ENCODE peak calls at places on chromosomes 4 and X, in six cellular contexts. N, T, D, A, H and S are unnamed samples.

GRCh38 chrX:30615229-30615628 is 37.7 kb upstream of the TASL start:
- DNase-seq in N (no peak), T (no peak), D (no peak), A (no peak), H (peak; percentile 35), S (no peak)

GRCh38 chr4:124018383-124019317 is 622.1 kb downstream of the SPRY1 start:
- DNase-seq in N (no peak), T (no peak), D (peak; percentile 46), A (peak; percentile 33), H (peak; percentile 81), S (no peak)

GRCh38 chrX:154411981-154412340 is 622 bp downstream of the TAFAZZIN start:
- DNase-seq in N (no peak), T (peak; percentile 32), D (peak; percentile 66), A (no peak), H (peak; percentile 28), S (peak; percentile 70)

GRCh38 chr4:147822128-147822527 is 90.2 kb downstream of the ARHGAP10 start:
- DNase-seq in N (no peak), T (no peak), D (peak; percentile 97), A (no peak), H (peak; percentile 99), S (no peak)

GRCh38 chrX:142977128-142977914 is 48.4 kb upstream of the SPANXN4 start:
- DNase-seq in N (no peak), T (no peak), D (no peak), A (peak; percentile 78), H (no peak), S (no peak)

GRCh38 chr4:8772499-8773123 is 99.0 kb downstream of the HMX1 start:
- DNase-seq in N (no peak), T (no peak), D (no peak), A (no peak), H (no peak), S (peak; percentile 79)

GRCh38 chr4:77805802-77806201 is 13.4 kb downstream of the CNOT6L start:
- DNase-seq in N (no peak), T (no peak), D (no peak), A (no peak), H (no peak), S (no peak)

GRCh38 chr4:48247142-48247877 is 22.3 kb downstream of the TEC start:
- DNase-seq in N (no peak), T (no peak), D (no peak), A (peak; percentile 51), H (peak; percentile 87), S (no peak)

GRCh38 chr4:7828011-7828720 is 111.5 kb downstream of the AFAP1 start:
- DNase-seq in N (no peak), T (no peak), D (peak; percentile 67), A (no peak), H (peak; percentile 99), S (no peak)

GRCh38 chr4:141676087-141676486 is 39.7 kb downstream of the IL15 start:
- DNase-seq in N (no peak), T (no peak), D (no peak), A (no peak), H (no peak), S (no peak)

GRCh38 chr4:88531549-88531948 is 8.0 kb upstream of the PYURF start:
- DNase-seq in N (no peak), T (no peak), D (no peak), A (no peak), H (no peak), S (no peak)

GRCh38 chr4:169270810-169271691 is at the start of gene SH3RF1:
- DNase-seq in N (no peak), T (peak; percentile 75), D (peak; percentile 91), A (no peak), H (peak; percentile 80), S (peak; percentile 85)

GRCh38 chr4:143642611-143643010 is 57.9 kb downstream of the FREM3 start:
- DNase-seq in N (no peak), T (no peak), D (no peak), A (no peak), H (no peak), S (no peak)

GRCh38 chr4:176340871-176341685 is 21.3 kb downstream of the SPCS3 start:
- DNase-seq in N (no peak), T (peak; percentile 13), D (peak; percentile 23), A (no peak), H (peak; percentile 76), S (no peak)

GRCh38 chr4:10077492-10078335 is 38.9 kb downstream of the WDR1 start:
- DNase-seq in N (no peak), T (no peak), D (no peak), A (no peak), H (no peak), S (no peak)

GRCh38 chr4:120821986-120822385 is 100.5 kb downstream of the PRDM5 start:
- DNase-seq in N (no peak), T (no peak), D (no peak), A (no peak), H (no peak), S (no peak)

GRCh38 chr4:143344774-143345173 is 8.1 kb downstream of the GAB1 start:
- DNase-seq in N (no peak), T (no peak), D (no peak), A (no peak), H (peak; percentile 60), S (no peak)

GRCh38 chr4:167233523-167234387 is 539 bp downstream of the SPOCK3 start:
- DNase-seq in N (no peak), T (peak; percentile 12), D (no peak), A (no peak), H (peak; percentile 13), S (peak; percentile 54)
- TF ChIP-seq CTCF in N (no peak), T (no peak), D (no peak), A (no peak), H (peak; percentile 20), S (no peak)

GRCh38 chrX:7586126-7586525 is 256.8 kb upstream of the VCX start:
- DNase-seq in N (peak; percentile 2), T (no peak), D (peak; percentile 9), A (no peak), H (peak; percentile 22), S (no peak)
- TF ChIP-seq CTCF in N (peak; percentile 19), T (peak; percentile 78), D (peak; percentile 32), A (peak; percentile 53), H (peak; percentile 25), S (peak; percentile 21)

DNA sequence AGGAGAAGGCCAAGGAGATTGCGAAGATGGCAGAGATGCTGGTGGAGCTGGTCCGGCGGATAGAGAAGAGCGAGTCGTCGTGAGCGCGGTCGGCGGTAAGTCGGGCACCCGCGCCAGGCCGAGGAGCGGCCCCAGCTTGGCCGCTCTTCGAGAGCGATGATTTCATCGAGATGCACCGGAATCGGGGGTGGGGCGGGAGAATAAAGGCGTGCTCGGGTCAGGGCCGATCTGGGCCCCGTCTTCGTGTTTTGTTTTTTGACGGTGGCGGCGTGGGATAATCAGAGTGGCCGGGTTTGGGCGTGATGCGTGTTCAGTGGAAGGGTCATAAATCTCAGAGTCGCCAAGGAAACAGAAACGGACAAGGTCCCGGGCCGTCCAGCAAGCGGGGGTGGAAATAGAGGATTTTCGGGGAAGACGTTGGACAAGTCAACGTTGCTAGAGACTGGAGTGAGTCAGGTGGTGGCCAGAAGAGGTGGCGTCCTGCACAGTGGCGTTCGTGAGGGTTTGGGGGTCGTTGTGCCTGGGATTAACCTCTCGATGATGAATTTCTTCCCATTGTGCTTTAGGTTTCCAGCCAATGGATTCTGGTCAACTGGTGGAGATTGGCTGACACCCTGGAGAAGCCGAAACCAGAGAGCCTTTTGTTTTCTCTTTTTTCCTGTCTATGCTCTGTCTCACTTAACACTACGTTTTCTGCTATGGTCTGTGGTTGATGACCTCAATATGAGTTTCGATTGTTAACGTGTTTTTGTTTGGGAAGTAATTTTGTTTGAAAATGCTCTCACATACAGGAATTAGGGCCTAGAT is 882 bp downstream of the MRFAP1 start:
- DNase-seq in N (no peak), T (no peak), D (peak; percentile 55), A (no peak), H (peak; percentile 37), S (peak; percentile 55)
- TF ChIP-seq CTCF in N (no peak), T (no peak), D (no peak), A (no peak), H (no peak), S (no peak)

GRCh38 chrX:131789664-131790063 is 233.4 kb upstream of the STK26 start:
- DNase-seq in N (no peak), T (no peak), D (no peak), A (no peak), H (no peak), S (no peak)

GRCh38 chrX:131778269-131779218 is 234.7 kb downstream of the OR13H1 start:
- DNase-seq in N (no peak), T (no peak), D (no peak), A (peak; percentile 82), H (peak; percentile 91), S (no peak)

GRCh38 chrX:131779313-131779712 is 235.4 kb downstream of the OR13H1 start:
- DNase-seq in N (no peak), T (no peak), D (no peak), A (no peak), H (no peak), S (no peak)

DNA sequence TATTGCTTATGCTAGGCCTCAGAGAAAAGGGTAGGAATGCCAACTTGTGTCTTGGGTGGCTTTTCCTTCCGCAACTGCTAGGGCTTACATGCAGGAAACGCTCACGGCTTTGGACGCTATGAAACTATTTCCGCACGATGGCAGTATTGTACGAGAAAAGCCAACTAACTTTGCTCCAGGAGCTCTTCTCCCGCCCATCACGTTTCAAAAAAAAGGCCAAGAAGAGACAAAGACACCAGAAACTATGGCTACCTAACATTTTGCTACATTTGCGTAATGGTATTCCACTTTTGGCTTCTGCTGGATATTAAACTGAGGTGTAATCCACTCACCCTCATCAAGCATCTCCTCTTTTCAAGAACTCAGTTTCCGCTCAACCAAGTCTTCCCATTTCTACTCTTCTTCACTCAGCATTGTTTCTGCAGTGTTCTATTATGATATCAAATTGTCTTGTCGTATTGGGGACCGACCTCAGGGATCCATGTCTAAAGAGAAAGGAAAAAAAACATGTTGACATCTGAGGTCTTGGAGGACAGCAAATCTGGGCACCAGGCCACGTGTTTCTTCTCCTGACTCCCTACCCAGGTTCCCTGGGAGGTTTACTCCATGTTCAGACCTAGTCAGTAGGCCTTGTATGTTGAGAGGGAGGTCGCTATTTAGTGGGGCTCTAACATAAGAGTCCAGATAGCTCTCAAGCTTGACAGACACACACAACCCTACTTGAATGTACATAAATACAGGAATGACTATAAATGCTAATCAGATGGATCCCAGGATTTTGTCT is 239.4 kb upstream of the STK26 start:
- DNase-seq in N (peak; percentile 92), T (no peak), D (no peak), A (peak; percentile 90), H (peak; percentile 97), S (no peak)
- TF ChIP-seq CTCF in N (peak; percentile 71), T (no peak), D (no peak), A (peak; percentile 51), H (peak; percentile 50), S (no peak)

DNA sequence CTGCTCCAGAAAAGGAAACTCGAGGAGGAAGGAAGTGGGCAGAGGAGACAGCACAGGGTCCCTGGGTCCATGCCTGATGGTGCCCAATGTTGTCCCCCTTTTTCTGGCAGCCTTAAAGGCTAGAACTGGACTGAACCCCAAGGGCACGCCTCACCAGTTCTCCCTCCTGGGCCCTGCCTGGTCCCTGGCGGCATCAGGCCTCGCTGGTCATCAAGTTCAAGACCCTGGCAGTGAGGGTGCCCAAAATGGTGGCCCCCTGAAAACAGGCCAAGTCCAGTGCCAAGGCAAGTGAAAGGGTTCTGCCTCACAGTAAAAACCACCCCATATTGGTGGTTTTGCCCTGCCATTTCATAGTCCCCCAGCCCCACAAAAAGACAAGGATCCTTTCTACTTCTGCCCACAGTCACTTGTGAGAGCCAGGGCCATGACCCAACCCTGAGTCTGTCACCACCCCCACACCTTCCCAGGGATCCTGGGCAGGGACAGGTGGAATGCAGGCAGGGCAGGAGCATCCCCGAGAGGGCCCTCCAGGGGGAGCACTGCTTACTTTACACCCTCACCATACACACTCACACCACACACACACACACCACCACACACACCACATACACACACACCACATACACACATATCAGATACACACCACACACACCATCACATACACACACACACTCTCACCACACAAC is 107.6 kb downstream of the DCTD start:
- DNase-seq in N (no peak), T (no peak), D (no peak), A (no peak), H (no peak), S (no peak)
- TF ChIP-seq CTCF in N (no peak), T (peak; percentile 32), D (peak; percentile 48), A (peak; percentile 41), H (no peak), S (no peak)